ENCODE peak calls at places on chromosomes 11 and 22, in five cellular contexts. One of them, this sample, is unnamed.
A peak's percentile ranks its signal among the peaks of the same experiment; 100 is the strongest.

GRCh38 chr11:118791961-118792578 is 1.1 kb upstream of the DDX6 start:
- DNase-seq in OCI-LY7: peak; percentile 65
- DNase-seq in uterus: no peak
- DNase-seq in IMR-90: no peak
- DNase-seq in thyroid gland: peak; percentile 61
- DNase-seq in this sample: no peak

GRCh38 chr11:126114486-126115252 is 52.0 kb upstream of the CDON start:
- DNase-seq in OCI-LY7: no peak
- DNase-seq in uterus: peak; percentile 20
- DNase-seq in IMR-90: peak; percentile 21
- DNase-seq in thyroid gland: no peak
- DNase-seq in this sample: no peak

GRCh38 chr22:38107692-38108515 is 2.6 kb downstream of the BAIAP2L2 start:
- DNase-seq in OCI-LY7: no peak
- DNase-seq in uterus: no peak
- DNase-seq in IMR-90: no peak
- DNase-seq in thyroid gland: no peak
- DNase-seq in this sample: no peak

GRCh38 chr11:102836290-102836875 is 7.0 kb downstream of the MMP3 start:
- DNase-seq in OCI-LY7: no peak
- DNase-seq in uterus: no peak
- DNase-seq in IMR-90: peak; percentile 78
- DNase-seq in thyroid gland: no peak
- DNase-seq in this sample: no peak

GRCh38 chr11:60871378-60872061 is 4.2 kb downstream of the ZP1 start:
- DNase-seq in OCI-LY7: no peak
- DNase-seq in uterus: no peak
- DNase-seq in IMR-90: peak; percentile 42
- DNase-seq in thyroid gland: peak; percentile 85
- DNase-seq in this sample: no peak

GRCh38 chr11:123413636-123414035 is 16.4 kb upstream of the GRAMD1B start:
- DNase-seq in OCI-LY7: no peak
- DNase-seq in uterus: no peak
- DNase-seq in IMR-90: peak; percentile 23
- DNase-seq in thyroid gland: no peak
- DNase-seq in this sample: no peak

GRCh38 chr11:1931326-1931725 is 11.8 kb downstream of the TNNT3 start:
- DNase-seq in OCI-LY7: no peak
- DNase-seq in uterus: peak; percentile 64
- DNase-seq in IMR-90: peak; percentile 24
- DNase-seq in thyroid gland: no peak
- DNase-seq in this sample: peak; percentile 81

GRCh38 chr11:105860105-105860504 is 161.9 kb downstream of the MSANTD4 start:
- DNase-seq in OCI-LY7: no peak
- DNase-seq in uterus: no peak
- DNase-seq in IMR-90: no peak
- DNase-seq in thyroid gland: no peak
- DNase-seq in this sample: no peak

GRCh38 chr11:69560141-69560790 is 78.8 kb downstream of the LINC01488 start:
- DNase-seq in OCI-LY7: no peak
- DNase-seq in uterus: no peak
- DNase-seq in IMR-90: no peak
- DNase-seq in thyroid gland: no peak
- DNase-seq in this sample: no peak

GRCh38 chr22:30408388-30409101 is 11.7 kb downstream of the SEC14L2 start:
- DNase-seq in OCI-LY7: no peak
- DNase-seq in uterus: no peak
- DNase-seq in IMR-90: peak; percentile 65
- DNase-seq in thyroid gland: no peak
- DNase-seq in this sample: no peak

GRCh38 chr11:72394456-72394855 is 39.9 kb downstream of the CLPB start:
- DNase-seq in OCI-LY7: no peak
- DNase-seq in uterus: no peak
- DNase-seq in IMR-90: no peak
- DNase-seq in thyroid gland: no peak
- DNase-seq in this sample: no peak

GRCh38 chr22:43302462-43303109 is 40.6 kb downstream of the SCUBE1 start:
- DNase-seq in OCI-LY7: no peak
- DNase-seq in uterus: no peak
- DNase-seq in IMR-90: no peak
- DNase-seq in thyroid gland: no peak
- DNase-seq in this sample: no peak

GRCh38 chr11:30281476-30282288 is 41.2 kb upstream of the ARL14EP start:
- DNase-seq in OCI-LY7: no peak
- DNase-seq in uterus: no peak
- DNase-seq in IMR-90: no peak
- DNase-seq in thyroid gland: no peak
- DNase-seq in this sample: no peak

DNA sequence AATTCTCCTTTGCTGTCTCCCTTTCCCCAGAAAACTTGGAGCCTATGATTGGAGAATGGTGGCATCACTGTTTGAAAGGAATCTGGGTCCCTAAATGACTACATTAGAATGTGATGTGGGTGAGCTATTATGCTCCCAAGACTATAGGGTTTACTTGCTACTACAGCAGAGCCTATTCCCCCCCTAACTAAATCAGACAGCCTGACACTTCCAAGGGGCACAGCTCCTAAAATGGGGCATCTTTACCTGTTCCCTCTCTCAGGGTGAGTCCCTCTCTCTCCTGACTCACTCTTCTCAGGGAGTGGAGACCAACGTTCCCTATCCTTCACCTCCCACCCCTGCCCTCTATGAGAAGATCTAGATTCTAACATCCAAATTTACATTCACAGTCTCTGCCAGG is 775 bp upstream of the ISX start:
- DNase-seq in OCI-LY7: no peak
- DNase-seq in uterus: no peak
- DNase-seq in IMR-90: no peak
- DNase-seq in thyroid gland: no peak
- DNase-seq in this sample: no peak
- H3K4me3 ChIP-seq in OCI-LY7: no peak overlapping the region
- H3K4me3 ChIP-seq in uterus: no peak overlapping the region
- H3K4me3 ChIP-seq in IMR-90: no peak overlapping the region
- H3K4me3 ChIP-seq in thyroid gland: no peak overlapping the region
- H3K4me3 ChIP-seq in this sample: no peak overlapping the region

GRCh38 chr11:64356498-64357411 is 2.2 kb upstream of the RPS6KA4 start:
- DNase-seq in OCI-LY7: peak; percentile 64
- DNase-seq in uterus: no peak
- DNase-seq in IMR-90: no peak
- DNase-seq in thyroid gland: no peak
- DNase-seq in this sample: no peak
- H3K27ac ChIP-seq in OCI-LY7: no peak overlapping the region
- H3K27ac ChIP-seq in uterus: no peak overlapping the region
- H3K27ac ChIP-seq in IMR-90: no peak overlapping the region
- H3K27ac ChIP-seq in thyroid gland: no peak overlapping the region
- H3K27ac ChIP-seq in this sample: no peak overlapping the region

GRCh38 chr22:22380098-22381030 is 128.2 kb downstream of the ZNF280B start:
- DNase-seq in OCI-LY7: peak; percentile 95
- DNase-seq in uterus: no peak
- DNase-seq in IMR-90: no peak
- DNase-seq in thyroid gland: no peak
- DNase-seq in this sample: no peak
- TF ChIP-seq CTCF in OCI-LY7: peak; percentile 80
- TF ChIP-seq CTCF in uterus: no peak
- TF ChIP-seq CTCF in IMR-90: no peak
- TF ChIP-seq CTCF in thyroid gland: no peak
- TF ChIP-seq CTCF in this sample: no peak

DNA sequence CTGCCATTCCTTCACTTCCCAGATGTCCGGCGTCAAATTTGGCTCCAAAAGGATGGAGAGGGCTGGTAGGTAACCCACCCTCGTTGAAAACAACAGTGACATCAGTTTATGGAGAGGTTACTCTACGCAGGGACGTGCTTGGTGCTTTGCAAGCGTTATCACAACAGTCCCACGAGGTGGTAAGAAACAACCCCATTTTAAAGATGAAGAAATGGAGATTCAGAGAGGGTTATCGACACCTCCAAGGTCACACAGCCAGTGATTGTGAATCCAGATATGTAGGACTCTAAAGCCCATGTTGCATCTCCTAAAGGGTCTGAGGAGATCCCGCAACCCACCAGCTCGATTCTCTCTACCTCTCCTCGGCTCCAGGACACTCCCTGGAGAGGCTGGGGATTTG is 773 bp downstream of the MIAT start:
- DNase-seq in OCI-LY7: no peak
- DNase-seq in uterus: no peak
- DNase-seq in IMR-90: no peak
- DNase-seq in thyroid gland: no peak
- DNase-seq in this sample: no peak
- H3K4me3 ChIP-seq in OCI-LY7: peak overlapping the region; percentile 29
- H3K4me3 ChIP-seq in uterus: no peak overlapping the region
- H3K4me3 ChIP-seq in IMR-90: no peak overlapping the region
- H3K4me3 ChIP-seq in thyroid gland: no peak overlapping the region
- H3K4me3 ChIP-seq in this sample: no peak overlapping the region

GRCh38 chr11:9956483-9956882 is 292.6 kb downstream of the SWAP70 start:
- DNase-seq in OCI-LY7: no peak
- DNase-seq in uterus: no peak
- DNase-seq in IMR-90: peak; percentile 41
- DNase-seq in thyroid gland: no peak
- DNase-seq in this sample: no peak
- H3K27ac ChIP-seq in OCI-LY7: no peak overlapping the region
- H3K27ac ChIP-seq in uterus: no peak overlapping the region
- H3K27ac ChIP-seq in IMR-90: peak overlapping the region; percentile 42
- H3K27ac ChIP-seq in thyroid gland: no peak overlapping the region
- H3K27ac ChIP-seq in this sample: no peak overlapping the region

DNA sequence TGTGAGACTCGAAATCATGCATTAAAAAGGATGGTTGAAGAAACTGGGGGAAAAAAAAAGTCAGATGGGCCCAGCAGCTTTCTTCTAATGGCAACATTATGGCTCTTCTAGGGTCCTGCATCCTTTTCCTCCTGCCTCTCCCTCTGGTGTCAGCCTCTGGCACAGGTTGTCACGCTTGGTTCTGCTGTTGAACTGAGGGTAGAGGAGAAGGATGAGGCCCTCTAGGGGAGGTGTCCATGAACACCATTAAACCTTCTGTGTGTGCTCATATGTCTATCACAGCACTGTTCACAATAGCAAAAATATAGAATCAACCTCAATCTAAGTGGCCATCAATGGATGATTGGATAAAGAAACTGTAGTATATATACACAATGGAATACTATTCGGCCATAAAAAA is 36.0 kb downstream of the BUD13 start:
- DNase-seq in OCI-LY7: peak; percentile 22
- DNase-seq in uterus: no peak
- DNase-seq in IMR-90: no peak
- DNase-seq in thyroid gland: no peak
- DNase-seq in this sample: no peak
- TF ChIP-seq CTCF in OCI-LY7: peak; percentile 65
- TF ChIP-seq CTCF in uterus: no peak
- TF ChIP-seq CTCF in IMR-90: no peak
- TF ChIP-seq CTCF in thyroid gland: no peak
- TF ChIP-seq CTCF in this sample: no peak

GRCh38 chr11:10407749-10408472 is 47.2 kb upstream of the AMPD3 start:
- DNase-seq in OCI-LY7: no peak
- DNase-seq in uterus: no peak
- DNase-seq in IMR-90: no peak
- DNase-seq in thyroid gland: no peak
- DNase-seq in this sample: peak; percentile 64

GRCh38 chr11:10409207-10409661 is 45.8 kb upstream of the AMPD3 start:
- DNase-seq in OCI-LY7: no peak
- DNase-seq in uterus: no peak
- DNase-seq in IMR-90: no peak
- DNase-seq in thyroid gland: no peak
- DNase-seq in this sample: peak; percentile 50

GRCh38 chr11:10410106-10410843 is 44.8 kb upstream of the AMPD3 start:
- DNase-seq in OCI-LY7: no peak
- DNase-seq in uterus: no peak
- DNase-seq in IMR-90: no peak
- DNase-seq in thyroid gland: no peak
- DNase-seq in this sample: no peak

GRCh38 chr11:10405858-10406592 is 49.0 kb upstream of the AMPD3 start:
- DNase-seq in OCI-LY7: peak; percentile 84
- DNase-seq in uterus: peak; percentile 62
- DNase-seq in IMR-90: peak; percentile 92
- DNase-seq in thyroid gland: peak; percentile 72
- DNase-seq in this sample: peak; percentile 80

GRCh38 chr11:10407055-10407454 is 48.0 kb upstream of the AMPD3 start:
- DNase-seq in OCI-LY7: no peak
- DNase-seq in uterus: no peak
- DNase-seq in IMR-90: peak; percentile 63
- DNase-seq in thyroid gland: no peak
- DNase-seq in this sample: peak; percentile 40
- H3K4me3 ChIP-seq in OCI-LY7: no peak overlapping the region
- H3K4me3 ChIP-seq in uterus: no peak overlapping the region
- H3K4me3 ChIP-seq in IMR-90: no peak overlapping the region
- H3K4me3 ChIP-seq in thyroid gland: no peak overlapping the region
- H3K4me3 ChIP-seq in this sample: no peak overlapping the region

GRCh38 chr22:50528682-50529415 is 963 bp downstream of the TYMP start:
- DNase-seq in OCI-LY7: peak; percentile 23
- DNase-seq in uterus: no peak
- DNase-seq in IMR-90: no peak
- DNase-seq in thyroid gland: peak; percentile 53
- DNase-seq in this sample: no peak
- H3K27ac ChIP-seq in OCI-LY7: no peak overlapping the region
- H3K27ac ChIP-seq in uterus: peak overlapping the region; percentile 85
- H3K27ac ChIP-seq in IMR-90: no peak overlapping the region
- H3K27ac ChIP-seq in thyroid gland: peak overlapping the region; percentile 85
- H3K27ac ChIP-seq in this sample: peak overlapping the region; percentile 92

DNA sequence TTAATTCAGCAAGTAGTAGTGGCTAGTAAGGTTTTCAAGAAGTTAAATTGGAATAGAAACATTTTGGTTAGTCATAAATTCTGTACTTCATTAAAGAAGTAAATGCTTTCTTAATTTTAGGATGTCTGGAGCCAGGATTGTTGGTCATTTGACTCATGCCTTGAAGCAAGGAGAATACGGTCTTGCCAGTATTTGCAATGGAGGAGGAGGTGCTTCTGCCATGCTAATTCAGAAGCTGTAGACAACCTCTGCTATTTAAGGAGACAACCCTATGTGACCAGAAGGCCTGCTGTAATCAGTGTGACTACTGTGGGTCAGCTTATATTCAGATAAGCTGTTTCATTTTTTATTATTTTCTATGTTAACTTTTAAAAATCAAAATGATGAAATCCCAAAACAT is 25.8 kb downstream of the ACAT1 start:
- DNase-seq in OCI-LY7: no peak
- DNase-seq in uterus: no peak
- DNase-seq in IMR-90: no peak
- DNase-seq in thyroid gland: no peak
- DNase-seq in this sample: no peak
- TF ChIP-seq CTCF in OCI-LY7: no peak
- TF ChIP-seq CTCF in uterus: no peak
- TF ChIP-seq CTCF in IMR-90: no peak
- TF ChIP-seq CTCF in thyroid gland: no peak
- TF ChIP-seq CTCF in this sample: no peak

This sample was measured in right atrium auricular region.